ENCODE peak calls at places on chromosome 10, in seven cellular contexts. L is endodermal cell; P is CD4-positive, alpha-beta T cell; J is GM06990; C is tibial nerve; A is PC-3; R is dorsolateral prefrontal cortex. W is an unnamed sample.

GRCh38 chr10:26242752-26243151 is 26.2 kb downstream of the GAD2 start:
- DNase-seq in L (no peak), P (no peak), J (no peak), C (no peak), A (no peak), R (no peak), W (no peak)

GRCh38 chr10:78774999-78775711 is 293.6 kb upstream of the ZMIZ1 start:
- DNase-seq in L (peak), P (no peak), J (no peak), C (peak), A (no peak), R (no peak), W (no peak)

GRCh38 chr10:84308481-84309304 is 19.7 kb upstream of the CCSER2 start:
- DNase-seq in L (no peak), P (peak), J (peak), C (peak), A (peak), R (no peak), W (no peak)

GRCh38 chr10:42475168-42476098 is 162.9 kb downstream of the ZNF33B start:
- DNase-seq in L (no peak), P (no peak), J (no peak), C (no peak), A (peak), R (peak), W (peak)

GRCh38 chr10:88687853-88688467 is 18.1 kb upstream of the LIPK start:
- DNase-seq in L (no peak), P (no peak), J (no peak), C (no peak), A (no peak), R (no peak), W (no peak)

GRCh38 chr10:103184615-103185014 is 8.5 kb downstream of the NT5C2 start:
- DNase-seq in L (no peak), P (no peak), J (no peak), C (no peak), A (peak), R (no peak), W (no peak)

GRCh38 chr10:50325449-50326188 is 74.3 kb upstream of the ASAH2 start:
- DNase-seq in L (no peak), P (no peak), J (peak), C (peak), A (peak), R (peak), W (peak)

GRCh38 chr10:78267070-78267469 is 233.4 kb downstream of the RPS24 start:
- DNase-seq in L (no peak), P (no peak), J (no peak), C (no peak), A (no peak), R (no peak), W (no peak)

GRCh38 chr10:31622993-31623392 is 304.0 kb downstream of the ZEB1 start:
- DNase-seq in L (no peak), P (no peak), J (no peak), C (peak), A (no peak), R (no peak), W (no peak)

GRCh38 chr10:32957341-32958084 is 517 bp downstream of the ITGB1 start:
- DNase-seq in L (peak), P (no peak), J (peak), C (no peak), A (peak), R (peak), W (peak)

GRCh38 chr10:6145979-6146432 is 56.7 kb upstream of the PFKFB3 start:
- DNase-seq in L (no peak), P (no peak), J (no peak), C (no peak), A (no peak), R (no peak), W (no peak)

GRCh38 chr10:57716884-57717283 is 550.8 kb downstream of the IPMK start:
- DNase-seq in L (no peak), P (no peak), J (no peak), C (no peak), A (peak), R (no peak), W (no peak)

GRCh38 chr10:130440494-130440893 is 304.3 kb downstream of the GLRX3 start:
- DNase-seq in L (peak), P (no peak), J (no peak), C (no peak), A (no peak), R (no peak), W (no peak)

GRCh38 chr10:19933772-19934171 is 117.5 kb downstream of the PLXDC2 start:
- DNase-seq in L (no peak), P (no peak), J (no peak), C (no peak), A (no peak), R (no peak), W (no peak)

GRCh38 chr10:34780818-34781380 is 34.2 kb downstream of the PARD3 start:
- DNase-seq in L (peak), P (no peak), J (peak), C (no peak), A (no peak), R (no peak), W (peak)

GRCh38 chr10:127834221-127834620 is 58.5 kb downstream of the CLRN3 start:
- DNase-seq in L (peak), P (no peak), J (no peak), C (no peak), A (no peak), R (no peak), W (peak)

GRCh38 chr10:86889997-86890396 is 67.4 kb downstream of the MMRN2 start:
- DNase-seq in L (no peak), P (no peak), J (no peak), C (no peak), A (no peak), R (no peak), W (no peak)

GRCh38 chr10:2891770-2892124 is 175.6 kb upstream of the PFKP start:
- DNase-seq in L (no peak), P (no peak), J (no peak), C (no peak), A (no peak), R (no peak), W (no peak)

GRCh38 chr10:78780551-78780961 is 288.2 kb upstream of the ZMIZ1 start:
- DNase-seq in L (peak), P (no peak), J (no peak), C (no peak), A (no peak), R (no peak), W (no peak)

GRCh38 chr10:75971402-75972211 is 540.2 kb downstream of the LRMDA start:
- DNase-seq in L (no peak), P (no peak), J (no peak), C (peak), A (no peak), R (no peak), W (no peak)

GRCh38 chr10:73495884-73496674 is at the start of gene PPP3CB:
- DNase-seq in L (peak), P (peak), J (peak), C (peak), A (peak), R (peak), W (peak)

GRCh38 chr10:88092265-88092664 is 228.8 kb downstream of the PTEN start:
- DNase-seq in L (no peak), P (no peak), J (no peak), C (no peak), A (no peak), R (no peak), W (no peak)

GRCh38 chr10:69515699-69516547 is 57.3 kb downstream of the NEUROG3 start:
- DNase-seq in L (peak), P (peak), J (peak), C (peak), A (peak), R (peak), W (no peak)

GRCh38 chr10:59432207-59432900 is 70.0 kb upstream of the FAM13C start:
- DNase-seq in L (no peak), P (no peak), J (no peak), C (no peak), A (peak), R (no peak), W (no peak)

GRCh38 chr10:49008056-49008455 is 68.4 kb upstream of the LRRC18 start:
- DNase-seq in L (peak), P (no peak), J (no peak), C (no peak), A (no peak), R (no peak), W (no peak)

GRCh38 chr10:58307676-58308075 is 27.1 kb upstream of the UBE2D1 start:
- DNase-seq in L (no peak), P (no peak), J (no peak), C (no peak), A (no peak), R (no peak), W (no peak)

GRCh38 chr10:79422178-79422892 is 23.1 kb downstream of the ZCCHC24 start:
- DNase-seq in L (no peak), P (no peak), J (no peak), C (peak), A (no peak), R (no peak), W (peak)

GRCh38 chr10:61901829-61902447 is 439 bp downstream of the ARID5B start:
- DNase-seq in L (peak), P (no peak), J (no peak), C (no peak), A (no peak), R (no peak), W (no peak)

GRCh38 chr10:118139321-118139720 is 92.6 kb upstream of the RAB11FIP2 start:
- DNase-seq in L (no peak), P (no peak), J (no peak), C (no peak), A (peak), R (no peak), W (no peak)

GRCh38 chr10:72030762-72031543 is 57.4 kb downstream of the SPOCK2 start:
- DNase-seq in L (no peak), P (no peak), J (no peak), C (no peak), A (no peak), R (no peak), W (no peak)

GRCh38 chr10:103660364-103661197 is 167.1 kb downstream of the NEURL1 start:
- DNase-seq in L (no peak), P (no peak), J (no peak), C (no peak), A (no peak), R (no peak), W (peak)

DNA sequence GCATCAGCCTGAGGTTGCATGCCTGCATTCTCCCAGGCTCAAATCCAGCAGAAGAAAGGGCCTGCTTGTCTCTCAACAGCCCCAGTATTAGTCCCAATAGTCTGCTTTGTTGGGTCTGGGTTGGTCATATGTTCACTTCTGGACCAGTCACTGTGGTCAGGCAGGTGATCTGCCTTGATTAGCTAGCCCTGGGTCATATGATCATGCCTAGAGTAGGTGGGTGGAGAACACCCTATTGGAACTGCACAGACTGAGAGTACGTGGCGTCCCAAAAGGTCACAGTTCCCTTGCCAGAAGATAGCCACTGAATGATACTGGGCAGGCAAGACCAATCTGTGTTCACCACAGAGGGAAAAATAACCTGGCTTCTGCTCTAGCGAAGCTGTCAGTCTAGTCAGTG is 80.1 kb downstream of the SH2D4B start:
- DNase-seq in L (peak), P (no peak), J (no peak), C (no peak), A (no peak), R (no peak), W (no peak)
- TF ChIP-seq CTCF in L (no peak), P (no peak), J (no peak), C (no peak), A (no peak), R (no peak), W (no peak)

GRCh38 chr10:133308431-133309110 is at the start of the genes TUBGCP2 and ZNF511:
- DNase-seq in L (peak), P (peak), J (peak), C (peak), A (peak), R (peak), W (peak)
- TF ChIP-seq CTCF in L (no peak), P (no peak), J (peak), C (no peak), A (no peak), R (no peak), W (no peak)

GRCh38 chr10:109647627-109648026 is 275.7 kb downstream of the XPNPEP1 start:
- DNase-seq in L (no peak), P (no peak), J (no peak), C (no peak), A (peak), R (no peak), W (no peak)
- TF ChIP-seq CTCF in L (peak), P (no peak), J (no peak), C (no peak), A (peak), R (no peak), W (no peak)

DNA sequence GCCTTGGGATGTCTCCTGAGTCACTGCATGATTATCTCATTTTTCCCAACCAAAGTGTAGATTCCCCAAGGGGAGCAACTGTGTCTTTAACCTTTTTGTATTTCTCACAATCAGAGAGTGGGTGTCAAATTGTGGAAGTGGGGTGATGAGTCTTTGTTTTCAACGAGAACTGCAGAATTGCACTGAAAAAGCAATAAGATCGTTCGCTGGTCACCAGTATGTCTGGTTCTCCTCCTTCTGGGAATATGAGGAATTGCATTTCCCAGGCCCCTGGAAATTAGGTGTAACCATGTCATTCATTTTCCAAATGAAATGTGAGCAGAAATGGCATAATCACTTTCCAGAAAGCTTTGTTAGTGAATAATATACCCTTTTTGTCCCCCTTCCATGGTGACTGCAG is 326.9 kb downstream of the GPAM start:
- DNase-seq in L (no peak), P (no peak), J (no peak), C (no peak), A (peak), R (no peak), W (no peak)
- TF ChIP-seq CTCF in L (peak), P (no peak), J (no peak), C (no peak), A (peak), R (peak), W (peak)

GRCh38 chr10:125333769-125334168 is 173.4 kb upstream of the CTBP2 start:
- DNase-seq in L (no peak), P (no peak), J (no peak), C (no peak), A (no peak), R (no peak), W (no peak)

GRCh38 chr10:125334545-125334944 is 174.2 kb upstream of the CTBP2 start:
- DNase-seq in L (no peak), P (no peak), J (no peak), C (no peak), A (no peak), R (no peak), W (no peak)

GRCh38 chr10:125341611-125342010 is 181.2 kb upstream of the CTBP2 start:
- DNase-seq in L (no peak), P (no peak), J (no peak), C (no peak), A (no peak), R (no peak), W (no peak)

GRCh38 chr10:125340871-125341270 is 180.5 kb upstream of the CTBP2 start:
- DNase-seq in L (no peak), P (no peak), J (no peak), C (no peak), A (no peak), R (no peak), W (no peak)

DNA sequence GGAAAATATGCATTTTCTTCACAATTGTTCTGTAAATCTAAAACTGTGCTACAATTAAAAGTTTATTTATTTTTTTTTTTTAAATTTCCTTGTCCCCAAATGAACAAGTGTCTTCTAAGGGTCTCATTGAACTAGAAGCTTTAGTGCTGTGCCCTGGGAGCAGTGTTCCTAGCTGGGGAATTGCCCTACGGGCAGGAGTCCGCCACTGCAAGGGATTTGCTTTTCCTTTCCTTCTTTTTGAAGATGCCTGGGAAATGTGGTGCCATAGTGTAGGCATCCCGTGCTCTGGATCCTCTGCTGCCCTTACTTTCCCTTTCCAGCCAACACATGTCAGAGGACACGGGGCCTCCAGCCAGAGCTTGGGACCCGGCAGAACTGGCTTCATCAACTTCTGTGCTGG is 177.1 kb upstream of the CTBP2 start:
- DNase-seq in L (peak), P (no peak), J (no peak), C (no peak), A (no peak), R (no peak), W (no peak)
- TF ChIP-seq CTCF in L (peak), P (no peak), J (no peak), C (no peak), A (no peak), R (no peak), W (no peak)

GRCh38 chr10:116265686-116266085 is 7.3 kb downstream of the GFRA1 start:
- DNase-seq in L (no peak), P (no peak), J (no peak), C (no peak), A (no peak), R (no peak), W (no peak)

GRCh38 chr10:116268976-116269375 is 4.0 kb downstream of the GFRA1 start:
- DNase-seq in L (no peak), P (no peak), J (no peak), C (no peak), A (no peak), R (no peak), W (no peak)

GRCh38 chr10:116259638-116260037 is 13.4 kb downstream of the GFRA1 start:
- DNase-seq in L (no peak), P (no peak), J (no peak), C (no peak), A (no peak), R (no peak), W (no peak)

GRCh38 chr10:116264296-116264695 is 8.7 kb downstream of the GFRA1 start:
- DNase-seq in L (no peak), P (no peak), J (no peak), C (no peak), A (no peak), R (no peak), W (no peak)

DNA sequence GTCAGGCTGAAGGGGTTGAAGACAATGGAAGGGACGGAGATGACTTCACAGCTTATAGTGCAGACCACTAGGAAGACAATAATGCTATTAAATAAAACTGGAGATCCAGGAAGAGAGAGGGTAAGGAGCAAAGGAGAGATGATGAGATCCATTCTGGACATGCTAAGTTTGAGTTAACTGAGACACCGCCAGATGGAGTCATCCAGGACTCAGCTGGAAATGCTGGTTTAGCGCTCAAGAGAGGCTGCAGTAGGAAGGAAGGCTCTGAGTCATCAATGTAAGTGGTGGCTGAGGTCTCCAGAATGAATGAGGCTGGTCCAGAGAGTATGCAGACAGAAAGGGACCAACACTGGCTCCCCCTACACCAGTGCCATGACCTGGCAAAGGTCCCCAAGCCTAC is 9.1 kb downstream of the GFRA1 start:
- DNase-seq in L (no peak), P (no peak), J (no peak), C (no peak), A (peak), R (no peak), W (no peak)
- TF ChIP-seq CTCF in L (no peak), P (no peak), J (no peak), C (no peak), A (no peak), R (no peak), W (no peak)

DNA sequence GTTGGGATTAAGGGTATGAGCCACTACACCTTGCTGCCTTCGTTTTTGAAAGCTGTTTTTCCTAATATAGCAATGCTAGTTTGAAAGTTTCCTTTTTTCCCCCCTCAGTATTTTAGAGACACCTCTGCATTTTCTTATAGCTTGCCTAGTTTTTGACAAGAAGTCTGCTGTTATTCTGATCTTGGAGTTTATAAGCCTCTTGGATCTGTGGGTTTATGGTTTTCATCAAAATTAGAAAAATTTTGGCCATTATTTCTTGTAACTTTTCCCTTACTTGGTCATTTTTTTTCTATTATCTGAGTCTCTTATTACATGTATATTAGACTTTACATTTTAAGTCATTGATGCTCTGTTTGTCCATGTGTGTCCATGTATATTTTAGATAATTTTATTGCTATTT is 57.2 kb downstream of the SHOC2 start:
- DNase-seq in L (no peak), P (no peak), J (no peak), C (no peak), A (no peak), R (no peak), W (no peak)
- TF ChIP-seq CTCF in L (no peak), P (no peak), J (no peak), C (no peak), A (no peak), R (no peak), W (no peak)

GRCh38 chr10:126302831-126303230 is 85.4 kb downstream of the ADAM12 start:
- DNase-seq in L (no peak), P (no peak), J (no peak), C (no peak), A (peak), R (no peak), W (no peak)
- TF ChIP-seq CTCF in L (no peak), P (no peak), J (no peak), C (no peak), A (peak), R (peak), W (no peak)

DNA sequence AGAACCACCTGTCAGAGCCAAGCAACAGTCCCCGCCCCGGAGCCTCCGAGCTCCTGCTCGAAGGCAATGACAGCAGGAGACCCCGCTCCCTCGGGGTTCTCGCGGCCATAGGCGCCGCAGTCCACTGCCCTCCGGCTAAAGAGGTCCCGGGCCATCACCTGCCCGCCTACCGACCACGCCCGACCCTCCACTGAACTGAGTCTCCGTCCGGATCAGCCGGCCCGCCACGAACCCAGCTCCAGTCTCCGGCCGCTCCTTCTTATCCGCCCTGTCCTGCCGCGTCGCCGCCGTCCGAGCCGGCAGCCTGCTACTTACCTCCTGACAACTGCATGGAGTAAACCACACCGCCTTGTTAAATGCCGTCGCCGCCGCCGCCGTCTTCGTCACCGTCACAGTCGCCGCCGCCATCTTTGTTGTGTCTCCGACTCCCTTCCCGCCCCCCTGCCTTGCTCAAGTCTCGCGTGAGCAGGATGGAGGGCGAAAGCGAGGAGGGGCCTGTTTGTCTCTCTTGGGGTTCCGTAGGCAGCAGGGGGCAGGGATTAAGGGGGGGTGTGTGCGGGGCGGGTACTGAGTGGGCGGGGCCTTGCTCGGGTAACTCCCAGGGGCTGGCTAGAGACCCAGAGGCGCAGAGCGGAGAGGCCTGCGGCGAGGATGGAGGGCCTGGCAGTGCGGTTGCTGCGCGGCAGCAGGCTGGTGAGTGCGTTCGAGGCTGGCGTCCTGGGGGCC is at the start of the genes ACADSB and IKZF5:
- DNase-seq in L (peak), P (peak), J (peak), C (peak), A (peak), R (peak), W (peak)
- TF ChIP-seq CTCF in L (no peak), P (no peak), J (no peak), C (no peak), A (no peak), R (no peak), W (no peak)